ENCODE peak calls at places on chromosomes 7 and 10, in four cellular contexts. One of them, this sample, is unnamed.

GRCh38 chr7:93636276-93636675 is 61.8 kb upstream of the CALCR start:
- DNase-seq in fibroblast of lung: no peak
- DNase-seq in Right ventricle myocardium superior: no peak
- DNase-seq in RWPE1: no peak
- DNase-seq in this sample: no peak

GRCh38 chr7:157522954-157523353 is 186.2 kb downstream of the DNAJB6 start:
- DNase-seq in RWPE1: no peak
- DNase-seq in fibroblast of lung: no peak
- DNase-seq in Right ventricle myocardium superior: peak; percentile 17
- DNase-seq in this sample: no peak

GRCh38 chr10:77501152-77501845 is 136.3 kb downstream of the KCNMA1 start:
- DNase-seq in Right ventricle myocardium superior: no peak
- DNase-seq in RWPE1: peak; percentile 59
- DNase-seq in fibroblast of lung: peak; percentile 93
- DNase-seq in this sample: no peak

GRCh38 chr7:132049462-132050304 is 493.3 kb upstream of the PODXL start:
- DNase-seq in RWPE1: no peak
- DNase-seq in fibroblast of lung: no peak
- DNase-seq in Right ventricle myocardium superior: no peak
- DNase-seq in this sample: peak; percentile 54

GRCh38 chr7:99468336-99468918 is 2.5 kb upstream of the ATP5MF start:
- DNase-seq in fibroblast of lung: no peak
- DNase-seq in RWPE1: no peak
- DNase-seq in Right ventricle myocardium superior: no peak
- DNase-seq in this sample: no peak

GRCh38 chr7:26040085-26040484 is 111.9 kb upstream of the NFE2L3 start:
- DNase-seq in RWPE1: no peak
- DNase-seq in Right ventricle myocardium superior: no peak
- DNase-seq in fibroblast of lung: no peak
- DNase-seq in this sample: no peak

GRCh38 chr10:17673517-17674051 is 29.6 kb downstream of the STAM start:
- DNase-seq in fibroblast of lung: peak; percentile 98
- DNase-seq in RWPE1: peak; percentile 82
- DNase-seq in Right ventricle myocardium superior: no peak
- DNase-seq in this sample: peak; percentile 88

GRCh38 chr10:112953075-112953501 is 3.0 kb downstream of the TCF7L2 start:
- DNase-seq in Right ventricle myocardium superior: peak; percentile 55
- DNase-seq in RWPE1: no peak
- DNase-seq in fibroblast of lung: peak; percentile 48
- DNase-seq in this sample: no peak

GRCh38 chr10:60781678-60782077 is 3.4 kb downstream of the CDK1 start:
- DNase-seq in Right ventricle myocardium superior: no peak
- DNase-seq in fibroblast of lung: no peak
- DNase-seq in RWPE1: no peak
- DNase-seq in this sample: no peak

GRCh38 chr7:31633894-31634494 is 53.0 kb upstream of the PPP1R17 start:
- DNase-seq in fibroblast of lung: peak; percentile 51
- DNase-seq in Right ventricle myocardium superior: no peak
- DNase-seq in RWPE1: peak; percentile 64
- DNase-seq in this sample: peak; percentile 86

GRCh38 chr10:73110345-73110849 is at the start of gene NUDT13:
- DNase-seq in Right ventricle myocardium superior: peak; percentile 61
- DNase-seq in RWPE1: peak; percentile 63
- DNase-seq in fibroblast of lung: peak; percentile 73
- DNase-seq in this sample: peak; percentile 92

GRCh38 chr7:98797150-98797549 is 72.7 kb downstream of the TMEM130 start:
- DNase-seq in fibroblast of lung: no peak
- DNase-seq in RWPE1: no peak
- DNase-seq in Right ventricle myocardium superior: no peak
- DNase-seq in this sample: no peak

GRCh38 chr10:89481662-89482061 is 53.7 kb downstream of the SLC16A12 start:
- DNase-seq in fibroblast of lung: peak; percentile 88
- DNase-seq in Right ventricle myocardium superior: no peak
- DNase-seq in RWPE1: peak; percentile 76
- DNase-seq in this sample: peak; percentile 50

GRCh38 chr10:91632671-91633550 is at the start of gene PPP1R3C:
- DNase-seq in fibroblast of lung: peak; percentile 93
- DNase-seq in RWPE1: peak; percentile 91
- DNase-seq in Right ventricle myocardium superior: peak; percentile 95
- DNase-seq in this sample: peak; percentile 94

GRCh38 chr10:50373821-50374501 is 122.6 kb upstream of the ASAH2 start:
- DNase-seq in RWPE1: no peak
- DNase-seq in Right ventricle myocardium superior: no peak
- DNase-seq in fibroblast of lung: peak; percentile 74
- DNase-seq in this sample: no peak

GRCh38 chr7:132028144-132028920 is 471.9 kb upstream of the PODXL start:
- DNase-seq in fibroblast of lung: no peak
- DNase-seq in RWPE1: peak; percentile 73
- DNase-seq in Right ventricle myocardium superior: no peak
- DNase-seq in this sample: no peak

GRCh38 chr7:52254396-52255025 is 780.9 kb upstream of the POM121L12 start:
- DNase-seq in fibroblast of lung: no peak
- DNase-seq in Right ventricle myocardium superior: no peak
- DNase-seq in RWPE1: no peak
- DNase-seq in this sample: no peak

GRCh38 chr10:57465155-57465554 is 802.5 kb downstream of the IPMK start:
- DNase-seq in RWPE1: no peak
- DNase-seq in fibroblast of lung: no peak
- DNase-seq in Right ventricle myocardium superior: no peak
- DNase-seq in this sample: no peak

GRCh38 chr10:78907458-78908211 is 161.1 kb upstream of the ZMIZ1 start:
- DNase-seq in RWPE1: no peak
- DNase-seq in fibroblast of lung: no peak
- DNase-seq in Right ventricle myocardium superior: no peak
- DNase-seq in this sample: no peak

GRCh38 chr10:79263951-79264350 is 83.3 kb upstream of the PPIF start:
- DNase-seq in fibroblast of lung: no peak
- DNase-seq in RWPE1: no peak
- DNase-seq in Right ventricle myocardium superior: no peak
- DNase-seq in this sample: no peak

GRCh38 chr7:87735360-87735759 is 107.2 kb downstream of the RUNDC3B start:
- DNase-seq in Right ventricle myocardium superior: no peak
- DNase-seq in fibroblast of lung: peak; percentile 33
- DNase-seq in RWPE1: peak; percentile 3
- DNase-seq in this sample: peak; percentile 12

GRCh38 chr7:70487526-70488285 is 644.2 kb upstream of the GALNT17 start:
- DNase-seq in RWPE1: no peak
- DNase-seq in Right ventricle myocardium superior: no peak
- DNase-seq in fibroblast of lung: no peak
- DNase-seq in this sample: no peak

GRCh38 chr7:140923358-140924006 is 1.2 kb downstream of the BRAF start:
- DNase-seq in RWPE1: no peak
- DNase-seq in Right ventricle myocardium superior: no peak
- DNase-seq in fibroblast of lung: peak; percentile 16
- DNase-seq in this sample: peak; percentile 22

GRCh38 chr10:12042409-12042796 is 206 bp downstream of the UPF2 start:
- DNase-seq in fibroblast of lung: peak; percentile 30
- DNase-seq in RWPE1: peak; percentile 29
- DNase-seq in Right ventricle myocardium superior: no peak
- DNase-seq in this sample: peak; percentile 36

GRCh38 chr7:32070406-32071360 is at the start of gene PDE1C:
- DNase-seq in fibroblast of lung: peak; percentile 62
- DNase-seq in Right ventricle myocardium superior: peak; percentile 82
- DNase-seq in RWPE1: no peak
- DNase-seq in this sample: no peak

GRCh38 chr10:70418229-70418628 is 14.3 kb downstream of the EIF4EBP2 start:
- DNase-seq in RWPE1: no peak
- DNase-seq in Right ventricle myocardium superior: no peak
- DNase-seq in fibroblast of lung: peak; percentile 80
- DNase-seq in this sample: no peak

GRCh38 chr10:94358480-94358879 is 4.3 kb downstream of the NOC3L start:
- DNase-seq in fibroblast of lung: peak; percentile 96
- DNase-seq in Right ventricle myocardium superior: no peak
- DNase-seq in RWPE1: peak; percentile 81
- DNase-seq in this sample: no peak

GRCh38 chr7:157041004-157041403 is 30.5 kb upstream of the MNX1 start:
- DNase-seq in fibroblast of lung: no peak
- DNase-seq in RWPE1: no peak
- DNase-seq in Right ventricle myocardium superior: no peak
- DNase-seq in this sample: no peak

GRCh38 chr10:27513451-27514191 is 9.5 kb downstream of the RAB18 start:
- DNase-seq in RWPE1: peak; percentile 25
- DNase-seq in fibroblast of lung: peak; percentile 82
- DNase-seq in Right ventricle myocardium superior: no peak
- DNase-seq in this sample: no peak

GRCh38 chr7:155212301-155213015 is 85.2 kb upstream of the INSIG1 start:
- DNase-seq in RWPE1: no peak
- DNase-seq in fibroblast of lung: no peak
- DNase-seq in Right ventricle myocardium superior: no peak
- DNase-seq in this sample: no peak

GRCh38 chr10:63058236-63058635 is 74.9 kb upstream of the NRBF2 start:
- DNase-seq in RWPE1: no peak
- DNase-seq in Right ventricle myocardium superior: no peak
- DNase-seq in fibroblast of lung: no peak
- DNase-seq in this sample: no peak

GRCh38 chr10:21934307-21934706 is 69.2 kb downstream of the DNAJC1 start:
- DNase-seq in RWPE1: no peak
- DNase-seq in fibroblast of lung: no peak
- DNase-seq in Right ventricle myocardium superior: no peak
- DNase-seq in this sample: no peak